ENCODE peak calls at places on chromosomes 5 and 9, in nine cellular contexts. W is islet precursor cell; A is tibial nerve; Y is KG1; M is C1 segment of cervical spinal cord; V is activated CD4-positive, alpha-beta T cell treated with anti-CD3 and anti-CD28 coated beads for 36 hours; T is putamen; E is GM04503; P is NCI-H146. I is an unnamed sample.

GRCh38 chr9:98317134-98317857 is 61.8 kb upstream of the TBC1D2 start:
- DNase-seq in W (no peak), E (no peak), T (no peak), P (peak), A (no peak), V (no peak), M (no peak), Y (no peak), I (no peak)

GRCh38 chr9:92242115-92242778 is 51.2 kb downstream of the IARS1 start:
- DNase-seq in V (no peak), W (no peak), E (no peak), T (peak), A (peak), M (no peak), P (peak), Y (no peak), I (peak)

GRCh38 chr9:980621-981020 is 4.2 kb downstream of the DMRT3 start:
- DNase-seq in M (no peak), Y (no peak), E (no peak), A (no peak), V (no peak), T (no peak), P (no peak), W (no peak), I (no peak)

GRCh38 chr9:70256123-70256551 is 2.6 kb upstream of the SMC5 start:
- DNase-seq in E (no peak), A (no peak), V (no peak), T (no peak), W (peak), Y (no peak), P (peak), M (no peak), I (no peak)

GRCh38 chr9:108526518-108526917 is 329.3 kb downstream of the ACTL7B start:
- DNase-seq in Y (no peak), E (no peak), T (no peak), M (no peak), V (no peak), P (no peak), W (no peak), A (no peak), I (no peak)

GRCh38 chr9:130607640-130608420 is 28.5 kb downstream of the FUBP3 start:
- DNase-seq in P (no peak), W (no peak), V (no peak), E (peak), A (no peak), Y (no peak), T (no peak), M (no peak), I (no peak)

GRCh38 chr5:74942622-74943286 is 76.6 kb upstream of the FAM169A start:
- DNase-seq in M (no peak), V (no peak), T (no peak), E (no peak), W (no peak), P (no peak), A (no peak), Y (no peak), I (no peak)

GRCh38 chr5:163914911-163915310 is 409.5 kb downstream of the MAT2B start:
- DNase-seq in A (no peak), E (no peak), Y (no peak), W (peak), P (peak), M (no peak), V (no peak), T (no peak), I (no peak)

GRCh38 chr9:74942801-74943200 is 9.9 kb downstream of the C9orf40 start:
- DNase-seq in P (no peak), Y (no peak), T (no peak), V (peak), E (no peak), M (no peak), W (no peak), A (no peak), I (no peak)

GRCh38 chr9:113533335-113534225 is 70.1 kb downstream of the RGS3 start:
- DNase-seq in A (no peak), M (no peak), P (no peak), Y (no peak), E (no peak), W (peak), T (no peak), V (no peak), I (no peak)

GRCh38 chr5:74382864-74383618 is 257.5 kb downstream of the ENC1 start:
- DNase-seq in E (peak), W (peak), M (no peak), Y (no peak), V (no peak), P (no peak), A (peak), T (no peak), I (no peak)

GRCh38 chr9:133813749-133814585 is 75.8 kb upstream of the SARDH start:
- DNase-seq in M (no peak), Y (no peak), E (no peak), W (peak), T (no peak), A (no peak), P (no peak), V (no peak), I (no peak)

GRCh38 chr5:73617510-73618279 is 8.3 kb upstream of the ARHGEF28 start:
- DNase-seq in M (no peak), A (no peak), T (no peak), P (no peak), W (no peak), E (no peak), Y (no peak), V (no peak), I (no peak)

GRCh38 chr5:150356575-150357284 is 767 bp upstream of the TCOF1 start:
- DNase-seq in V (no peak), W (no peak), M (no peak), E (no peak), P (no peak), T (no peak), Y (no peak), A (no peak), I (no peak)

GRCh38 chr9:34510032-34510431 is 12.8 kb downstream of the ENHO start:
- DNase-seq in P (no peak), Y (no peak), V (no peak), T (no peak), E (no peak), W (no peak), M (peak), A (no peak), I (no peak)

GRCh38 chr9:17462869-17463464 is 115.9 kb upstream of the SH3GL2 start:
- DNase-seq in V (peak), T (peak), A (peak), E (peak), P (peak), Y (peak), W (no peak), M (no peak), I (peak)

GRCh38 chr5:170082701-170083100 is 23.0 kb upstream of the FOXI1 start:
- DNase-seq in A (no peak), E (no peak), V (no peak), Y (no peak), T (no peak), W (peak), P (no peak), M (no peak), I (no peak)

GRCh38 chr9:129665008-129665771 is at the start of gene PRRX2:
- DNase-seq in E (no peak), V (peak), M (no peak), Y (no peak), T (no peak), P (no peak), A (no peak), W (peak), I (no peak)

GRCh38 chr9:74760031-74760700 is 127.6 kb downstream of the TRPM6 start:
- DNase-seq in P (no peak), W (no peak), E (peak), T (no peak), V (no peak), A (no peak), Y (no peak), M (no peak), I (peak)

GRCh38 chr9:109759584-109759983 is 20.4 kb upstream of the PALM2AKAP2 start:
- DNase-seq in A (no peak), P (no peak), W (no peak), V (no peak), Y (no peak), T (no peak), E (no peak), M (no peak), I (no peak)

GRCh38 chr5:148986636-148987035 is 76.2 kb downstream of the SH3TC2 start:
- DNase-seq in P (no peak), A (no peak), T (no peak), Y (no peak), V (no peak), M (no peak), W (no peak), E (no peak), I (no peak)

GRCh38 chr9:133406039-133406438 is 11.8 kb downstream of the REXO4 start:
- DNase-seq in T (no peak), V (no peak), P (no peak), E (no peak), W (no peak), A (no peak), M (no peak), Y (no peak), I (no peak)

GRCh38 chr5:122163151-122164069 is 34.1 kb downstream of the ZNF474 start:
- DNase-seq in M (no peak), W (no peak), T (peak), E (peak), P (no peak), A (no peak), V (no peak), Y (no peak), I (no peak)

GRCh38 chr9:104961701-104962359 is 33.9 kb upstream of the ABCA1 start:
- DNase-seq in Y (no peak), V (no peak), W (no peak), A (no peak), P (no peak), T (no peak), M (no peak), E (no peak), I (no peak)

GRCh38 chr5:10726913-10727517 is 34.0 kb downstream of the DAP start:
- DNase-seq in E (no peak), T (no peak), Y (no peak), P (no peak), A (no peak), V (peak), M (no peak), W (no peak), I (no peak)

GRCh38 chr9:111952559-111952958 is 55.9 kb downstream of the UGCG start:
- DNase-seq in P (no peak), A (no peak), Y (no peak), E (peak), W (no peak), M (no peak), V (no peak), T (no peak), I (no peak)

GRCh38 chr9:110152704-110153374 is 55.1 kb downstream of the C9orf152 start:
- DNase-seq in W (peak), T (peak), M (no peak), V (no peak), P (peak), Y (peak), A (peak), E (no peak), I (no peak)

GRCh38 chr9:119859128-119859527 is 489.9 kb upstream of the BRINP1 start:
- DNase-seq in P (no peak), E (no peak), T (no peak), M (no peak), Y (no peak), A (no peak), W (no peak), V (no peak), I (no peak)

I was measured in brain pericyte.